ENCODE peak calls at places on chromosomes 5 and 9, in ten cellular contexts. U, A, S, L, E, B, D, O, W and C are unnamed samples.

GRCh38 chr5:163730206-163730782 is 224.9 kb downstream of the MAT2B start:
- DNase-seq in W (no peak), E (no peak), S (no peak), B (no peak), L (no peak), A (no peak), O (no peak), U (peak; percentile 61), D (no peak), C (no peak)

GRCh38 chr9:132878695-132879064 is at the start of gene SPACA9:
- DNase-seq in S (peak; percentile 59), A (no peak), E (peak; percentile 17), W (peak; percentile 21), U (peak; percentile 77), L (peak; percentile 71), O (peak; percentile 68), B (peak; percentile 68), D (peak; percentile 40), C (peak; percentile 53)

GRCh38 chr5:138439537-138440225 is 824 bp downstream of the REEP2 start:
- DNase-seq in B (no peak), L (no peak), A (no peak), S (no peak), D (no peak), E (no peak), O (peak; percentile 37), W (no peak), U (peak; percentile 41), C (no peak)

GRCh38 chr9:35820076-35820475 is 5.2 kb upstream of the HINT2 start:
- DNase-seq in E (peak; percentile 52), B (no peak), W (no peak), L (no peak), D (peak; percentile 75), O (no peak), A (peak; percentile 45), S (no peak), U (no peak), C (no peak)

GRCh38 chr5:156552855-156553358 is 225.9 kb downstream of the SGCD start:
- DNase-seq in U (no peak), E (no peak), B (no peak), L (no peak), A (no peak), D (no peak), S (no peak), O (no peak), W (no peak), C (no peak)

GRCh38 chr5:51194626-51195025 is 188.6 kb upstream of the ISL1 start:
- DNase-seq in S (no peak), U (no peak), A (no peak), B (no peak), O (no peak), E (no peak), W (no peak), L (no peak), D (no peak), C (no peak)

GRCh38 chr9:12753931-12754330 is 20.9 kb upstream of the LURAP1L start:
- DNase-seq in D (no peak), W (no peak), U (no peak), O (no peak), L (no peak), B (no peak), E (no peak), A (no peak), S (no peak), C (no peak)

GRCh38 chr9:28866951-28867350 is 1293.7 kb upstream of the C9orf72 start:
- DNase-seq in E (no peak), L (no peak), D (no peak), W (no peak), B (no peak), U (no peak), O (no peak), S (no peak), A (no peak), C (no peak)

DNA sequence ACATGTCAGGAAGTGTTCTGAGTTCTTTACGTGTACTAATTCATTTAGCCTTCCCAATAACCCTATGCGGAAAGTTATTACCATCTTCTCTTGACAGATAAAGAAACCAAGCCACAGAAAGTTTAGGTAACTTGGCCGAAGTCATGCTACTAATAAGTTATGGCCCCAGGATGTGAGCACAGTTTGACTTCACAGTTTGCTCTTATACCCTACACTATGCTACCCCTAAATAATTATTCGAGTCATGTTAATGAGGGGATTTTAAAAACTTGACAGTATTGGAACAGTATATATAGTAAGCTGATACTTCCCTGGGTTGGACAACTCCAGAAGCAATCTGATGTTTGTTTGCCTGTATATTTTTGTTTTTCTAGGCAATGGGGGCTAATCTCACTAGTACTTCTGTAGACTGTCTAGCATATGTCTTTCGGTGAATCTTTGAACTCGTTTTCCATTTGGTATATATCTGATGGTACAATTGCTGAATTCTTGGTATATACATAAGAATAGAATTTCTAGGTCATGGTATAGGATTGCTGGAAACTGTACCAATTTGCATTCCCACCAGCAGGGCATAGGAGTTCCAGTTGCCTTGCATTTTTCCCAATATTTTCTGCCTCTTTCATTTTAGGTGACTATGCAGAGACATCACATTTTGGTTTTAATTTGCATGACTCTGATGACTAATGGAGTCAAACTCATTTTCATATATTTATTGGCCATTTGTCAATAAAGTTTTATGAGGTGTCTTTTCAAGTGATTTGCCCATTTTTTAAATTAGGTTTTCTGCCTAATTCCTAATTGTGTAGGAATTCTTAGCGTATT is 29.2 kb upstream of the PDCD1LG2 start:
- DNase-seq in U (no peak), S (no peak), O (no peak), W (no peak), E (no peak), A (no peak), L (no peak), D (no peak), B (no peak), C (no peak)
- TF ChIP-seq CTCF in U (no peak), S (no peak), O (no peak), W (no peak), E (peak; percentile 10), A (peak; percentile 40), L (no peak), D (no peak), B (no peak), C (no peak)

GRCh38 chr5:120813551-120813950 is 349.5 kb downstream of the PRR16 start:
- DNase-seq in A (no peak), D (no peak), L (no peak), U (no peak), B (no peak), W (no peak), O (no peak), E (no peak), S (no peak), C (no peak)

GRCh38 chr5:120818128-120818527 is 354.0 kb downstream of the PRR16 start:
- DNase-seq in L (no peak), E (no peak), U (peak; percentile 23), D (no peak), A (no peak), O (no peak), B (no peak), W (no peak), S (no peak), C (no peak)

DNA sequence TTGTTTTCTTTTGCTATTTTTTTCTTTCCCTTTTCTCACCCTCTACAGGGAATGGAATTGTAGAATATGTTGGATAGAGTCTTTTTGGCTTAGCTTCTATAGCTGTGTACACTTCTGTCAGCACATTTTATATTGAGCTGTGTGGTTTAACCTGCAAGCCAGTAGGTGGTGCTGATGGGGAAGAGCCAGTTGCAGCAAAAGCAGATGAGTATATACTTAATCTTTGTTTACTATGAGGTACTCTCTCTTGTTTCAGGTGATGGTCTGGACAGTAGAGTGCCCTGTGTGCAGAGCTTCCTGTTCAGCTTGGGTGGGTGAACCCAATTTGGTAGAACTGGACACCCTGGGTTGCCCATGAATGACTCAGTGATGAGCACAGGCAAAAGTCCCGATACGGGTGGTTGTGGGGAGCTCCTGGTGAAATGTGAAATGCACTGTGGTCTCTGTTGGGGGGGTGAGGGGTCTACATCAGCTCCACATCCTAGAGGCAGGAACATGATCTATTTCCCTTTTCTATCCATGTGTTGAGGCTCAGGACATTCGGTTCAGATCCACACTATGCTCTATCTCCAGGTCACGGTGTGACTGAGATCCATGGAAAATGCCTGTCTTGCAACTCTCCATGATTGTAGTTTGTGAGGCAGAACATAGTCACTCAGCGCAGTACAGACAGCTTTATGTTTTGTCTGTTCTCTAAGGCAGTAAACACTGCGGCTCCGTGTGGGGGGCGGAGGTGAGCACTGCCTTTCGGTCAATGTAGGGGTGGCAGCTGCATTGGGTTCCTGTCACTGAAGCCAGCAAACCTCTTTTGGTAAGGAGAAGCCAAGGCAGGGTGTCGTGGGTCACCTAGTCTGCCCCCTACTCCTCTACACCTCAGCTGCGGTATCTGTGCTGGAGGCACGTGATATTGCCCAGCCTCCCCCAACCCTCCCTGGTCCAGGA is 353.2 kb downstream of the PRR16 start:
- DNase-seq in E (peak; percentile 6), U (peak; percentile 68), W (peak; percentile 5), D (peak; percentile 41), A (no peak), S (no peak), O (no peak), B (no peak), L (no peak), C (no peak)
- TF ChIP-seq CTCF in E (peak; percentile 50), U (peak; percentile 80), W (no peak), D (peak; percentile 68), A (peak; percentile 17), S (no peak), O (peak; percentile 34), B (no peak), L (no peak), C (peak; percentile 4)

GRCh38 chr9:69882998-69883565 is 62.5 kb downstream of the CFAP95 start:
- DNase-seq in L (no peak), B (no peak), U (no peak), E (no peak), W (no peak), S (no peak), O (no peak), D (no peak), A (no peak), C (no peak)

GRCh38 chr9:69874301-69875060 is 53.9 kb downstream of the CFAP95 start:
- DNase-seq in O (no peak), D (no peak), L (peak; percentile 14), U (peak; percentile 22), A (no peak), W (no peak), E (peak; percentile 63), B (no peak), S (no peak), C (no peak)

GRCh38 chr9:69876981-69877380 is 56.4 kb downstream of the CFAP95 start:
- DNase-seq in W (no peak), O (no peak), E (no peak), B (no peak), A (no peak), S (no peak), U (no peak), D (no peak), L (no peak), C (no peak)

GRCh38 chr9:69873401-69873950 is 52.9 kb downstream of the CFAP95 start:
- DNase-seq in W (no peak), B (no peak), D (no peak), O (no peak), U (no peak), E (no peak), S (no peak), A (no peak), L (no peak), C (no peak)

DNA sequence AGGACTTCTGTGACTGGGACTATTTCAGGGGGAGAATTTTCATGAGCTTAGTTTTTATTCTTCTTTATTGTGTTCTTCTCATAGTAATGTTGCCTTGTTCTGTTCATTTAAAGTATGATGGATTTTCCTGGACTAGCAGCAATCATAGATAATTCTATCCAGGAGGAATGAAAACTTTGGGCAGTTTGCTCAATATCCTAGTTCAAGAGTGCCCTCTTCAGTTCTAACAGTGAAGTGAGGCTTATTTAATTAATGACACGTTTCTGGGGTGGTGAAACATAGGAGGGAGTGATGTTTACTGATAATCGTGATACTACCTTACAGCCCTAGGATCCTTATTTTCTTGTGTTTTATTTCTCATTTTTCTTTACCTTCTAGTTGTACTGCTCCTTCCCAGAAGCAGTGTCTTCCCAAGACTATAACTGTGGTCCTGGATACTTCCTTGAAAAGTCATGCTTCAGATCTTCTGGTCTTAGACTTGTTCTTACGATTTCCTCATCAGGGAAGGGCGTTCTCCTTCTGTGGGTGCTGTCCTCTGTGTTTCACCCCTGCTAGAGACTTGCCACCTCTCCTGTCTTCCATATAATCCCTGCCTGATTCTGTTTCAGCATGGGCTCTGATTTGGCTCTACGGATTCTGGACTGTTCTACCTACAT is 57.4 kb downstream of the CFAP95 start:
- DNase-seq in O (no peak), A (peak; percentile 44), L (no peak), S (no peak), W (peak; percentile 4), U (peak; percentile 77), E (no peak), D (peak; percentile 58), B (no peak), C (peak; percentile 9)
- TF ChIP-seq CTCF in O (peak; percentile 38), A (peak; percentile 88), L (peak; percentile 68), S (no peak), W (peak; percentile 32), U (peak; percentile 85), E (peak; percentile 69), D (peak; percentile 71), B (peak; percentile 49), C (peak; percentile 58)

DNA sequence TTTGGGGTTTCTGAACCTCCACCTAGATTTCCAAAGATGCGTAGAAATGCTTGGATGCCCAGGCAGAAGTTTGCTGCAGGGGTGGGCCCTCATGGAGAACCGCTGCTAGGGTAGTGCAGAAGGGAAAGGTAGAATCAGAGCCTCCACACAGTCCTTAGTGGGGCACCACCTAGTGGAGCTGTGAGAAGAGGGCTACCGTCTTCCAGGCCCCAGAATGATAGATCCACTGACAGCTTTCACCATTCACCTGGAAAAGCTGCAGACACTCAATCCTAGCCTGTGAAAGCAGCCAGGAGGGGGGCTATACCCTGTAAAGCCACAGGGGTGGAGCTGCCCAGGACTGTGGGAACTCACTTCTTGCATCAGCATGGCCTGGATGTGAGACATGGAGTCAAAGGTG is 13.3 kb upstream of the HSDL2 start:
- DNase-seq in A (no peak), B (no peak), S (no peak), U (peak; percentile 67), O (no peak), D (no peak), W (peak; percentile 38), E (no peak), L (no peak), C (no peak)
- TF ChIP-seq CTCF in A (peak; percentile 40), B (no peak), S (no peak), U (peak; percentile 50), O (no peak), D (peak; percentile 23), W (peak; percentile 38), E (no peak), L (no peak), C (no peak)